ENCODE peak calls at places on chromosomes 1 and 21, in seven cellular contexts. One of them, this sample, is unnamed.

GRCh38 chr21:33368576-33368975 is 34.6 kb upstream of the IFNGR2 start:
- DNase-seq in K562: no peak
- DNase-seq in GM12878: no peak
- DNase-seq in SK-N-SH: no peak
- DNase-seq in HCT116: no peak
- DNase-seq in H1: no peak
- DNase-seq in HepG2: no peak
- DNase-seq in this sample: no peak

GRCh38 chr1:31302749-31303441 is 6.1 kb downstream of the ZCCHC17 start:
- DNase-seq in K562: peak
- DNase-seq in GM12878: no peak
- DNase-seq in SK-N-SH: no peak
- DNase-seq in HCT116: no peak
- DNase-seq in H1: no peak
- DNase-seq in HepG2: no peak
- DNase-seq in this sample: no peak

GRCh38 chr1:58363639-58364038 is 182.9 kb downstream of the OMA1 start:
- DNase-seq in K562: no peak
- DNase-seq in GM12878: no peak
- DNase-seq in SK-N-SH: no peak
- DNase-seq in HCT116: no peak
- DNase-seq in H1: no peak
- DNase-seq in HepG2: no peak
- DNase-seq in this sample: no peak

GRCh38 chr21:22961248-22961647 is 1963.0 kb downstream of the NCAM2 start:
- DNase-seq in K562: no peak
- DNase-seq in GM12878: no peak
- DNase-seq in SK-N-SH: no peak
- DNase-seq in HCT116: no peak
- DNase-seq in H1: no peak
- DNase-seq in HepG2: no peak
- DNase-seq in this sample: no peak

GRCh38 chr1:200528838-200529565 is 91.5 kb downstream of the KIF14 start:
- DNase-seq in K562: no peak
- DNase-seq in GM12878: no peak
- DNase-seq in SK-N-SH: no peak
- DNase-seq in HCT116: no peak
- DNase-seq in H1: no peak
- DNase-seq in HepG2: no peak
- DNase-seq in this sample: no peak

GRCh38 chr1:201539561-201540404 is 856 bp downstream of the NAV1 start:
- DNase-seq in K562: peak
- DNase-seq in GM12878: no peak
- DNase-seq in SK-N-SH: peak
- DNase-seq in HCT116: no peak
- DNase-seq in H1: peak
- DNase-seq in HepG2: no peak
- DNase-seq in this sample: no peak

GRCh38 chr1:160109686-160110085 is 5.9 kb upstream of the ATP1A2 start:
- DNase-seq in K562: no peak
- DNase-seq in GM12878: no peak
- DNase-seq in SK-N-SH: no peak
- DNase-seq in HCT116: no peak
- DNase-seq in H1: no peak
- DNase-seq in HepG2: no peak
- DNase-seq in this sample: no peak

GRCh38 chr1:7450772-7451171 is 320.3 kb upstream of the VAMP3 start:
- DNase-seq in K562: no peak
- DNase-seq in GM12878: no peak
- DNase-seq in SK-N-SH: no peak
- DNase-seq in HCT116: no peak
- DNase-seq in H1: no peak
- DNase-seq in HepG2: no peak
- DNase-seq in this sample: no peak

GRCh38 chr1:197799271-197799670 is 24.0 kb upstream of the DENND1B start:
- DNase-seq in K562: no peak
- DNase-seq in GM12878: no peak
- DNase-seq in SK-N-SH: no peak
- DNase-seq in HCT116: no peak
- DNase-seq in H1: no peak
- DNase-seq in HepG2: no peak
- DNase-seq in this sample: no peak

GRCh38 chr1:15005116-15005515 is 148.4 kb upstream of the TMEM51 start:
- DNase-seq in K562: no peak
- DNase-seq in GM12878: no peak
- DNase-seq in SK-N-SH: no peak
- DNase-seq in HCT116: no peak
- DNase-seq in H1: no peak
- DNase-seq in HepG2: no peak
- DNase-seq in this sample: no peak

GRCh38 chr1:13965770-13966398 is 265.9 kb downstream of the PRDM2 start:
- DNase-seq in K562: peak
- DNase-seq in GM12878: no peak
- DNase-seq in SK-N-SH: peak
- DNase-seq in HCT116: peak
- DNase-seq in H1: peak
- DNase-seq in HepG2: peak
- DNase-seq in this sample: peak

GRCh38 chr1:97930472-97930871 is 9.6 kb upstream of the DPYD start:
- DNase-seq in K562: no peak
- DNase-seq in GM12878: no peak
- DNase-seq in SK-N-SH: no peak
- DNase-seq in HCT116: no peak
- DNase-seq in H1: no peak
- DNase-seq in HepG2: peak
- DNase-seq in this sample: no peak

GRCh38 chr1:207134550-207134949 is 30.5 kb downstream of the C4BPA start:
- DNase-seq in K562: no peak
- DNase-seq in GM12878: no peak
- DNase-seq in SK-N-SH: no peak
- DNase-seq in HCT116: no peak
- DNase-seq in H1: no peak
- DNase-seq in HepG2: no peak
- DNase-seq in this sample: no peak

GRCh38 chr1:32881291-32881690 is 5.0 kb upstream of the HPCA start:
- DNase-seq in K562: no peak
- DNase-seq in GM12878: no peak
- DNase-seq in SK-N-SH: no peak
- DNase-seq in HCT116: no peak
- DNase-seq in H1: no peak
- DNase-seq in HepG2: no peak
- DNase-seq in this sample: no peak

GRCh38 chr1:228207851-228208821 is at the start of gene OBSCN:
- DNase-seq in K562: no peak
- DNase-seq in GM12878: no peak
- DNase-seq in SK-N-SH: no peak
- DNase-seq in HCT116: no peak
- DNase-seq in H1: no peak
- DNase-seq in HepG2: no peak
- DNase-seq in this sample: no peak

GRCh38 chr1:34846265-34846664 is 13.3 kb downstream of the SMIM12 start:
- DNase-seq in K562: no peak
- DNase-seq in GM12878: no peak
- DNase-seq in SK-N-SH: no peak
- DNase-seq in HCT116: no peak
- DNase-seq in H1: no peak
- DNase-seq in HepG2: no peak
- DNase-seq in this sample: no peak

GRCh38 chr1:198864695-198865094 is 225.9 kb downstream of the PTPRC start:
- DNase-seq in K562: no peak
- DNase-seq in GM12878: no peak
- DNase-seq in SK-N-SH: no peak
- DNase-seq in HCT116: no peak
- DNase-seq in H1: no peak
- DNase-seq in HepG2: no peak
- DNase-seq in this sample: no peak

DNA sequence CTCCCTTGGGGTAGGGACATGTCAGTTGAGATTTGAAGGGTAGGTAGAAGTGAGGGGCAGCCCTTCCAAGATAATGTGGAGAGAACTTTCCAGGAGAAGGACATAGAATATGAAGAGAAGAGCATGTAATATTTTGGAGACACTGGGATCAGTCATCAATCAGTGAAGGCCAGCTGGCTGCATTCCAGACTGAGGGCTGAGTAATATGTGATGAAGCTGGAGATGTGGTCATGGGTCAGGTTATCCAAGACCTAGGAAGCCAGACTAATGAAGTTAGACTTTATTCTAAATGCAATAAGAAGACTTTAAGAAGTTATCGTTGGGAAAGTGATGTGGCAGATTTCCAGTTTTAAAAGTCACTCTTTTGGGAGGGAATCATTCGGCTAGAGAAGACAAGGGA is 262.0 kb downstream of the HMCN1 start:
- DNase-seq in K562: no peak
- DNase-seq in GM12878: no peak
- DNase-seq in SK-N-SH: no peak
- DNase-seq in HCT116: no peak
- DNase-seq in H1: no peak
- DNase-seq in HepG2: no peak
- DNase-seq in this sample: no peak
- TF ChIP-seq YY1 in K562: no peak
- TF ChIP-seq YY1 in GM12878: no peak
- TF ChIP-seq YY1 in SK-N-SH: no peak
- TF ChIP-seq YY1 in HCT116: no peak
- TF ChIP-seq YY1 in H1: no peak
- TF ChIP-seq YY1 in HepG2: no peak
- TF ChIP-seq YY1 in this sample: no peak

DNA sequence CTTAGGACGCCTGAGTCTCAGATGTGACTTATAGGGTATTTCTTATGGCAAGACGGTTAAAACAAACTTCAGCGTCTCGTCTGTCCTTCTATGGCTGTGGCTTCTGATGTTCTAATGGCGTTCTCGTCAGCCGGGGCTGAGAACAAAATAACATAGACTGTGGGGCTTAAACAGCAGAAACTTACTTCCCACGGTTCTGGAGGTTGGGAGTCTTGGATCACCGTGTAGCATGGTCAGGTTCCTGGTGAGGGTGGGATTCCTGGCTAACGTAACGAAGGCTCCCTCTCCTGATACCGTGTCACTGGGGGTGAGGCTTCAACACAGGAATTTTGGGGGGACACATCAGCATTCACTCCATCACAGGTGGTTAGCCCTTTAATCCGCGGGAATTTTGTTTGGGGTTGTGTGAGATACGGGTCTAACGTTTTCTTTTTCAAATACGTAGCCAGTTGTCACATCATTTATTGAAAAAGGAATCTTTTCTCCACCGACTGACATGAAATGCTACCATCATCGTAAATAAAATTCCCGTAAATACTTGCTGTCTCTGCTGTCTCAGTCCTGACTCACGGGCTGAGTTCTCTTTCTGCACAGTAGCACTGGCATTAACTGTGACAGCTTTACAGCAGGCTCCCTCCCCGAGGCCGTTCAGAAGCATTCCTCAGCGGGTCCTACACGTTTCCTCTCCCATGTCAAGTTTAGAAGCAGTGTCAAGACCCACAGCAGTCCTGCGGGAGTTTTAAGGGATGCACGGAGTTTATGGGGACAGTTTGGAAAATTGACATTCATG is 8.1 kb upstream of the POFUT2 start:
- DNase-seq in K562: no peak
- DNase-seq in GM12878: no peak
- DNase-seq in SK-N-SH: peak
- DNase-seq in HCT116: no peak
- DNase-seq in H1: no peak
- DNase-seq in HepG2: no peak
- DNase-seq in this sample: no peak
- H3K9ac ChIP-seq in K562: no peak
- H3K9ac ChIP-seq in GM12878: no peak
- H3K9ac ChIP-seq in SK-N-SH: peak
- H3K9ac ChIP-seq in HCT116: no peak
- H3K9ac ChIP-seq in H1: no peak
- H3K9ac ChIP-seq in HepG2: no peak
- H3K9ac ChIP-seq in this sample: no peak

DNA sequence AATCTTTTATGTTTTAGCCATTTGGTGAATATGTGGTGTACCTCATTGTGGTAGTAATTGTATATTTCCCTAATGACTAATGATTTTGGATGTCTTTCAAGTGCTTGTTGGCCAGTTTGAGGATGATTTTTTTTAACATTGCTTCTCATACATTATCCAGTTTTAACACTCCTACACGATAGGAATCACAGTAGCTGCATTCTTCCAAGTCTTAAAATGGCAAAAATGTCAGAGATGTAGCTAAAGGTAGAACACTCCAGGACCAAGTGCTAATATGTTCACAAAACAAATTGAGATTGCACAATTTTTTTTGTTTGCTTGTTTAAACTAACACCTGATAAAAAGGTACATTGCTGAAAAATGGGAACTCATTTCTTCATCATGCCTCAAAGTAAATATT is 11.7 kb downstream of the USP25 start:
- DNase-seq in K562: no peak
- DNase-seq in GM12878: no peak
- DNase-seq in SK-N-SH: no peak
- DNase-seq in HCT116: no peak
- DNase-seq in H1: no peak
- DNase-seq in HepG2: no peak
- DNase-seq in this sample: no peak
- TF ChIP-seq YY1 in K562: no peak
- TF ChIP-seq YY1 in GM12878: no peak
- TF ChIP-seq YY1 in SK-N-SH: no peak
- TF ChIP-seq YY1 in HCT116: no peak
- TF ChIP-seq YY1 in H1: no peak
- TF ChIP-seq YY1 in HepG2: no peak
- TF ChIP-seq YY1 in this sample: no peak

GRCh38 chr1:1118011-1118892 is 2.4 kb upstream of the C1orf159 start:
- DNase-seq in K562: no peak
- DNase-seq in GM12878: no peak
- DNase-seq in SK-N-SH: no peak
- DNase-seq in HCT116: no peak
- DNase-seq in H1: no peak
- DNase-seq in HepG2: no peak
- DNase-seq in this sample: no peak

GRCh38 chr1:1120096-1120495 is 4.2 kb upstream of the C1orf159 start:
- DNase-seq in K562: no peak
- DNase-seq in GM12878: no peak
- DNase-seq in SK-N-SH: no peak
- DNase-seq in HCT116: no peak
- DNase-seq in H1: no peak
- DNase-seq in HepG2: no peak
- DNase-seq in this sample: no peak

GRCh38 chr1:1119272-1119890 is 3.5 kb upstream of the C1orf159 start:
- DNase-seq in K562: no peak
- DNase-seq in GM12878: no peak
- DNase-seq in SK-N-SH: no peak
- DNase-seq in HCT116: no peak
- DNase-seq in H1: no peak
- DNase-seq in HepG2: no peak
- DNase-seq in this sample: no peak

GRCh38 chr1:1117469-1117831 is 1.6 kb upstream of the C1orf159 start:
- DNase-seq in K562: no peak
- DNase-seq in GM12878: no peak
- DNase-seq in SK-N-SH: peak
- DNase-seq in HCT116: no peak
- DNase-seq in H1: no peak
- DNase-seq in HepG2: no peak
- DNase-seq in this sample: no peak

DNA sequence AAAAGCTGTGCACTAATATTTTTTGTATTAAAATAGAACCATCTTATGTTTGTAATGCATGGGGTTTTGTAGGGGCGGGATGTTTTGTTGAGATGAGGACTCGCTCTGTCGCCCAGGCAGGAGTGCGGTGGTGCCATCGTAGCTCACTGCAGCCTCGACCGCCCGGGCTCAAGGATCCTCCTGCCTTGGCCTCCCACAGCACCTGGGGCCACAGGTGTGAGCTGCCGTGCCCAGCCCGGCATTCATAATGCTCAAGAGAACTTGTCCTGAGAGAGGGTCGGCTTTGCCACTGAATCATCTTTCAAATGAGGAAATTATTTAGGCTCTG is 3.0 kb upstream of the C1orf159 start:
- DNase-seq in K562: no peak
- DNase-seq in GM12878: no peak
- DNase-seq in SK-N-SH: no peak
- DNase-seq in HCT116: no peak
- DNase-seq in H1: no peak
- DNase-seq in HepG2: no peak
- DNase-seq in this sample: no peak
- H3K9ac ChIP-seq in K562: no peak
- H3K9ac ChIP-seq in GM12878: no peak
- H3K9ac ChIP-seq in SK-N-SH: no peak
- H3K9ac ChIP-seq in HCT116: no peak
- H3K9ac ChIP-seq in H1: no peak
- H3K9ac ChIP-seq in HepG2: no peak
- H3K9ac ChIP-seq in this sample: no peak

This sample was measured in NT2/D1.